ENCODE peak calls at places on chromosome 3, in six cellular contexts. L is PC-9, O is body of pancreas, F is astrocyte, C is tibial artery, Q is K562. G is an unnamed sample.
A peak's percentile ranks its signal among the peaks of the same experiment; 100 is the strongest.

GRCh38 chr3:162139841-162140240 is 643.2 kb downstream of the OTOL1 start:
- DNase-seq in O (no peak), F (no peak), C (no peak), L (no peak), Q (no peak), G (no peak)

GRCh38 chr3:141372656-141373055 is 4.4 kb downstream of the ZBTB38 start:
- DNase-seq in Q (no peak), O (no peak), C (no peak), F (no peak), L (no peak), G (no peak)

GRCh38 chr3:99532246-99532645 is 106.1 kb upstream of the COL8A1 start:
- DNase-seq in Q (peak; percentile 7), C (peak; percentile 70), O (no peak), L (no peak), F (peak; percentile 55), G (peak; percentile 44)

GRCh38 chr3:12579919-12580318 is 23.0 kb downstream of the MKRN2 start:
- DNase-seq in C (no peak), F (peak; percentile 46), L (no peak), Q (no peak), O (no peak), G (no peak)

GRCh38 chr3:37536799-37537311 is 324.8 kb upstream of the CTDSPL start:
- DNase-seq in L (no peak), O (no peak), Q (no peak), C (no peak), F (no peak), G (no peak)

GRCh38 chr3:129618186-129618820 is 11.8 kb upstream of the PLXND1 start:
- DNase-seq in L (no peak), C (peak; percentile 65), Q (no peak), O (no peak), F (no peak), G (no peak)

GRCh38 chr3:24181256-24181655 is 236.2 kb downstream of the NR1D2 start:
- DNase-seq in Q (no peak), L (no peak), C (no peak), F (no peak), O (peak; percentile 27), G (no peak)

GRCh38 chr3:69080233-69080644 is at the start of gene UBA3:
- DNase-seq in O (peak; percentile 90), F (peak; percentile 64), C (peak; percentile 95), L (peak; percentile 57), Q (peak; percentile 78), G (peak; percentile 96)

GRCh38 chr3:56980798-56981390 is 79.6 kb upstream of the SPATA12 start:
- DNase-seq in Q (no peak), C (peak; percentile 83), F (peak; percentile 99), O (no peak), L (peak; percentile 86), G (no peak)

GRCh38 chr3:69803871-69804270 is 64.6 kb downstream of the MITF start:
- DNase-seq in L (no peak), O (no peak), Q (no peak), C (no peak), F (no peak), G (no peak)

GRCh38 chr3:39101022-39101689 is 6.3 kb downstream of the GORASP1 start:
- DNase-seq in L (no peak), Q (peak; percentile 85), F (no peak), C (no peak), O (peak; percentile 45), G (peak; percentile 15)

GRCh38 chr3:110624571-110624970 is 447.0 kb upstream of the NECTIN3 start:
- DNase-seq in O (peak; percentile 28), C (no peak), Q (no peak), L (no peak), F (no peak), G (no peak)

GRCh38 chr3:14467723-14468620 is 65.6 kb downstream of the SLC6A6 start:
- DNase-seq in L (no peak), C (no peak), F (no peak), O (peak; percentile 39), Q (peak; percentile 87), G (peak; percentile 17)

GRCh38 chr3:170765419-170766078 is 104.4 kb downstream of the RPL22L1 start:
- DNase-seq in Q (peak; percentile 31), C (no peak), F (no peak), L (no peak), O (no peak), G (no peak)

GRCh38 chr3:65193531-65193930 is 505.7 kb upstream of the ADAMTS9 start:
- DNase-seq in Q (peak; percentile 7), F (no peak), C (no peak), L (no peak), O (no peak), G (no peak)

GRCh38 chr3:145017959-145018358 is 1046.3 kb downstream of the DIPK2A start:
- DNase-seq in Q (no peak), C (no peak), F (peak; percentile 49), L (no peak), O (no peak), G (no peak)

GRCh38 chr3:107661447-107662108 is 138.8 kb downstream of the BBX start:
- DNase-seq in L (no peak), Q (no peak), F (no peak), O (no peak), C (no peak), G (no peak)
- H3K4me3 ChIP-seq in L (no peak overlapping the region), Q (no peak overlapping the region), F (peak overlapping the region; percentile 15), O (no peak overlapping the region), C (peak overlapping the region; percentile 40), G (no peak overlapping the region)

DNA sequence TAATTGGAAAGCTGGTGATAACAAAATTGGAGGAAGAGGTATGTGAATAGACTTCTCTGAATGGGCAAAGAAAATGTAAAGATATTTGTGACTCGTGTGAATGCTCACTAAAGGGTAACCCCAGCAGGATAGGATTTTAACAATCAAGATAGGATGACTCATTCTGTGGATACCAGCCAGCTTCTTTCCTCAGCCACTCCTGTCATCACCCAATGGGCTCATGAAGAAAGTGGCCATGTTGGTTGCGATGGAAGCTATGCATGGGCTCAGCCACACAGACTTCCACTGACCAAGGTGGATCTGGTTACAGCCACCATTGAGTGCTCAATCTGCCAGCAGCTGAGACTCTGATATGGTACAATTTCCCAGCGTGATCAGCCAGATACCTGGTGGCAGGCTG is 40.9 kb downstream of the STRIT1 start:
- DNase-seq in Q (no peak), F (no peak), C (no peak), O (no peak), L (no peak), G (no peak)
- H3K9me3 ChIP-seq in Q (peaks cover 8% of the 10 kb centered on the region), F (no peaks in the 10 kb centered on the region), C (peaks cover 5% of the 10 kb centered on the region), O (no peaks in the 10 kb centered on the region), L (no peaks in the 10 kb centered on the region), G (no peaks in the 10 kb centered on the region)

GRCh38 chr3:105608623-105609022 is 241.9 kb downstream of the ALCAM start:
- DNase-seq in O (no peak), C (no peak), F (no peak), Q (no peak), L (no peak), G (no peak)
- H3K4me3 ChIP-seq in O (no peak overlapping the region), C (no peak overlapping the region), F (no peak overlapping the region), Q (no peak overlapping the region), L (no peak overlapping the region), G (no peak overlapping the region)

GRCh38 chr3:112175037-112175436 is 42.0 kb upstream of the GCSAM start:
- DNase-seq in L (no peak), F (no peak), O (no peak), C (no peak), Q (no peak), G (no peak)
- H3K9me3 ChIP-seq in L (no peaks in the 10 kb centered on the region), F (no peaks in the 10 kb centered on the region), O (no peaks in the 10 kb centered on the region), C (no peaks in the 10 kb centered on the region), Q (no peaks in the 10 kb centered on the region), G (no peaks in the 10 kb centered on the region)

GRCh38 chr3:114624676-114625181 is 330.9 kb downstream of the TIGIT start:
- DNase-seq in O (peak; percentile 78), C (peak; percentile 98), L (peak; percentile 91), F (peak; percentile 99), Q (no peak), G (no peak)
- H3K4me3 ChIP-seq in O (no peak overlapping the region), C (peak overlapping the region; percentile 42), L (peak overlapping the region; percentile 75), F (peak overlapping the region; percentile 71), Q (no peak overlapping the region), G (no peak overlapping the region)

GRCh38 chr3:76177650-76178049 is 392.3 kb upstream of the ZNF717 start:
- DNase-seq in L (no peak), Q (no peak), O (no peak), C (no peak), F (no peak), G (no peak)
- H3K9me3 ChIP-seq in L (no peaks in the 10 kb centered on the region), Q (no peaks in the 10 kb centered on the region), O (no peaks in the 10 kb centered on the region), C (no peaks in the 10 kb centered on the region), F (no peaks in the 10 kb centered on the region), G (no peaks in the 10 kb centered on the region)

DNA sequence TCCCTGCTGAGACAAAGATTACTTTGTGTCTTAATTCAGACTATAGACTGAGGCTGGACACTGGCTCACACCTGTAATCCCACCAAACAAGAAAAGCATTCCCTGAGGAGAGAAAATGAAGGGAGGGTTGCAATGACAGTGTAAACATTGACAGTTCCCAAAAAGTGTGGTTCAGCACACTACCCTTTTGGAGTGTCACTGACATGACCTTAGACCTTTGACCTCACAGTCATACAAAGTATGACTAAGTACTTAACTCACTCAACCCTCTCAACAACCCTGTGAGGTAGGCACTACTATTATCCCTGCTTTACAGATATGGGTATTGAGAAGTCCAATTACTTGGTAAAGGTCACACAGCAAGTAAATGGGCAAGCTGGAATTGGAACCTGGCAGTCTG is 341.7 kb downstream of the LRRC3B start:
- DNase-seq in O (no peak), Q (no peak), L (no peak), F (no peak), C (no peak), G (no peak)
- H3K4me3 ChIP-seq in O (no peak overlapping the region), Q (no peak overlapping the region), L (no peak overlapping the region), F (no peak overlapping the region), C (no peak overlapping the region), G (no peak overlapping the region)

GRCh38 chr3:94862703-94863102 is 799.8 kb downstream of the NSUN3 start:
- DNase-seq in L (no peak), F (no peak), O (no peak), C (no peak), Q (no peak), G (peak; percentile 45)
- H3K9me3 ChIP-seq in L (peaks cover 6% of the 10 kb centered on the region), F (peaks cover 6% of the 10 kb centered on the region), O (no peaks in the 10 kb centered on the region), C (peaks cover 22% of the 10 kb centered on the region), Q (no peaks in the 10 kb centered on the region), G (no peaks in the 10 kb centered on the region)